ENCODE peak calls at places on chromosomes 6 and 20, in nine cellular contexts. D is ovary, X is mesothelial cell of epicardium, K is coronary artery, W is breast epithelium, F is AG04450, L is progenitor cell of endocrine pancreas, R is endodermal cell, J is heart right ventricle. G is an unnamed sample.

GRCh38 chr20:19275630-19276071 is 63.2 kb downstream of the SLC24A3 start:
- DNase-seq in D (peak), X (peak), K (peak), W (peak), F (no peak), L (no peak), R (no peak), J (peak), G (no peak)

GRCh38 chr20:39021748-39022147 is 59.6 kb downstream of the DHX35 start:
- DNase-seq in D (no peak), X (no peak), K (no peak), W (no peak), F (no peak), L (no peak), R (no peak), J (no peak), G (no peak)

GRCh38 chr6:26199773-26200728 is 112.8 kb downstream of the HFE start:
- DNase-seq in D (no peak), X (no peak), K (no peak), W (no peak), F (no peak), L (no peak), R (no peak), J (no peak), G (no peak)

GRCh38 chr6:165662041-165662491 is 975 bp downstream of the PDE10A start:
- DNase-seq in D (peak), X (peak), K (no peak), W (no peak), F (no peak), L (peak), R (peak), J (peak), G (peak)

GRCh38 chr20:52312131-52312729 is 120.7 kb upstream of the ZFP64 start:
- DNase-seq in D (no peak), X (peak), K (no peak), W (peak), F (peak), L (peak), R (peak), J (no peak), G (peak)

GRCh38 chr6:148771212-148771601 is 24.4 kb downstream of the UST start:
- DNase-seq in D (no peak), X (no peak), K (no peak), W (no peak), F (no peak), L (no peak), R (no peak), J (no peak), G (no peak)

GRCh38 chr6:166997348-166997747 is 1.8 kb upstream of the CEP43 start:
- DNase-seq in D (no peak), X (no peak), K (no peak), W (no peak), F (no peak), L (no peak), R (no peak), J (no peak), G (no peak)

GRCh38 chr6:43817192-43817591 is 47.2 kb downstream of the VEGFA start:
- DNase-seq in D (no peak), X (no peak), K (no peak), W (no peak), F (no peak), L (no peak), R (peak), J (peak), G (no peak)

GRCh38 chr6:4774715-4775590 is 1.3 kb upstream of the CDYL start:
- DNase-seq in D (no peak), X (peak), K (peak), W (peak), F (no peak), L (no peak), R (no peak), J (no peak), G (peak)

GRCh38 chr20:33914871-33915270 is 78.8 kb upstream of the RALY start:
- DNase-seq in D (no peak), X (no peak), K (no peak), W (no peak), F (peak), L (no peak), R (no peak), J (no peak), G (no peak)

GRCh38 chr6:129104131-129104530 is 221.2 kb downstream of the LAMA2 start:
- DNase-seq in D (no peak), X (no peak), K (no peak), W (no peak), F (no peak), L (no peak), R (no peak), J (no peak), G (no peak)

GRCh38 chr20:57111028-57111373 is 155.4 kb downstream of the BMP7 start:
- DNase-seq in D (no peak), X (no peak), K (no peak), W (no peak), F (no peak), L (no peak), R (no peak), J (no peak), G (no peak)

GRCh38 chr6:13813621-13814175 is 659 bp downstream of the MCUR1 start:
- DNase-seq in D (no peak), X (peak), K (peak), W (peak), F (peak), L (no peak), R (peak), J (peak), G (peak)

GRCh38 chr20:12982098-12982497 is 26.7 kb upstream of the SPTLC3 start:
- DNase-seq in D (no peak), X (no peak), K (no peak), W (no peak), F (no peak), L (no peak), R (no peak), J (no peak), G (no peak)

GRCh38 chr6:159125977-159126376 is 43.2 kb upstream of the FNDC1 start:
- DNase-seq in D (no peak), X (no peak), K (no peak), W (no peak), F (no peak), L (no peak), R (peak), J (peak), G (no peak)

GRCh38 chr6:166738778-166739654 is 112.0 kb upstream of the RPS6KA2 start:
- DNase-seq in D (no peak), X (no peak), K (no peak), W (no peak), F (no peak), L (no peak), R (peak), J (no peak), G (no peak)

GRCh38 chr20:20495719-20496474 is 128.0 kb downstream of the INSM1 start:
- DNase-seq in D (no peak), X (no peak), K (no peak), W (no peak), F (no peak), L (no peak), R (no peak), J (no peak), G (no peak)

GRCh38 chr6:111583986-111584385 is 21.7 kb downstream of the TRAF3IP2 start:
- DNase-seq in D (no peak), X (no peak), K (no peak), W (no peak), F (no peak), L (no peak), R (no peak), J (no peak), G (no peak)

DNA sequence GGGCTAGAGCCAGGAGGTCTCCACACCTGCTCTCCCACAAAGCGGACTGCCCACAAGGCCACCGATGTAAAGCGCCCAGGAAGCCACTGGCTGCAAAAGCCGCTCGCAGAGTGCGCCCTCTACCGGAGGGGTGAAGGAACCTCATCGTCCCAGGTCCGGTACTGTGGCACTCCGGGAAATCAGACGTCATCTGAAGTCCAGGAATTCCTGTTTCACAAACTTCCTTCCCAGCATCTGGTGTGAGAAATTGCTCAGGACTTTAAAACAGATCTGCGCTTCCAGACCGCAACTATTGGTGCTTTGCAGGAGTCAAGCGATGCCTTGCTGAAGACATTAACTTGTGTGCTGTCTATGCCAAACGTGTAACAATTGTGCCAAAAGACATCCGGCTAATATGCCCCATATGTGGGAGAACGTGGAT is 115.1 kb upstream of the ARID1B start:
- DNase-seq in D (no peak), X (peak), K (no peak), W (no peak), F (no peak), L (peak), R (peak), J (no peak), G (peak)
- TF ChIP-seq CTCF in D (no peak), X (peak), K (no peak), W (peak), F (no peak), L (peak), R (peak), J (peak), G (peak)

GRCh38 chr6:62445521-62445920 is 159.5 kb upstream of the KHDRBS2 start:
- DNase-seq in D (no peak), X (no peak), K (no peak), W (no peak), F (no peak), L (no peak), R (no peak), J (no peak), G (no peak)

GRCh38 chr6:62446647-62447316 is 160.8 kb upstream of the KHDRBS2 start:
- DNase-seq in D (no peak), X (no peak), K (no peak), W (no peak), F (no peak), L (no peak), R (no peak), J (no peak), G (no peak)

GRCh38 chr6:62441182-62441581 is 155.2 kb upstream of the KHDRBS2 start:
- DNase-seq in D (no peak), X (no peak), K (no peak), W (no peak), F (no peak), L (no peak), R (peak), J (no peak), G (no peak)
- TF ChIP-seq CTCF in D (no peak), X (no peak), K (no peak), W (no peak), F (no peak), L (no peak), R (no peak), J (no peak), G (no peak)

GRCh38 chr6:7719364-7719763 is 6.5 kb upstream of the BMP6 start:
- DNase-seq in D (no peak), X (no peak), K (no peak), W (no peak), F (no peak), L (no peak), R (no peak), J (no peak), G (no peak)

GRCh38 chr6:7723554-7723953 is 2.3 kb upstream of the BMP6 start:
- DNase-seq in D (no peak), X (no peak), K (no peak), W (no peak), F (no peak), L (no peak), R (no peak), J (no peak), G (no peak)

GRCh38 chr6:7720346-7720745 is 5.6 kb upstream of the BMP6 start:
- DNase-seq in D (no peak), X (no peak), K (no peak), W (no peak), F (no peak), L (no peak), R (no peak), J (no peak), G (no peak)

GRCh38 chr6:7723041-7723447 is 2.9 kb upstream of the BMP6 start:
- DNase-seq in D (peak), X (peak), K (no peak), W (peak), F (peak), L (peak), R (peak), J (peak), G (peak)

GRCh38 chr6:7721654-7722053 is 4.2 kb upstream of the BMP6 start:
- DNase-seq in D (no peak), X (no peak), K (no peak), W (no peak), F (no peak), L (no peak), R (no peak), J (no peak), G (no peak)
- TF ChIP-seq CTCF in D (no peak), X (peak), K (no peak), W (no peak), F (peak), L (no peak), R (no peak), J (peak), G (peak)

GRCh38 chr6:134002821-134003220 is 49.6 kb downstream of the SLC2A12 start:
- DNase-seq in D (no peak), X (no peak), K (no peak), W (peak), F (no peak), L (no peak), R (no peak), J (no peak), G (no peak)

GRCh38 chr6:134000443-134000842 is 47.4 kb downstream of the TBPL1 start:
- DNase-seq in D (no peak), X (no peak), K (no peak), W (no peak), F (no peak), L (no peak), R (no peak), J (no peak), G (no peak)

GRCh38 chr6:134004714-134005113 is 47.7 kb downstream of the SLC2A12 start:
- DNase-seq in D (no peak), X (no peak), K (no peak), W (no peak), F (no peak), L (no peak), R (no peak), J (no peak), G (no peak)

GRCh38 chr6:134005824-134006223 is 46.6 kb downstream of the SLC2A12 start:
- DNase-seq in D (no peak), X (no peak), K (no peak), W (no peak), F (no peak), L (no peak), R (no peak), J (no peak), G (no peak)

GRCh38 chr6:134003542-134003951 is 48.9 kb downstream of the SLC2A12 start:
- DNase-seq in D (no peak), X (no peak), K (no peak), W (no peak), F (no peak), L (no peak), R (no peak), J (no peak), G (no peak)
- TF ChIP-seq CTCF in D (no peak), X (no peak), K (no peak), W (no peak), F (no peak), L (no peak), R (no peak), J (no peak), G (no peak)

G was measured in neural crest cell.